ENCODE peak calls at places on chromosomes 12 and 14, in six cellular contexts. Y is head of caudate nucleus; V is H1; H is substantia nigra; W is D341Med; E is activated CD4-positive, CD25-positive, alpha-beta regulatory T cell. M is an unnamed sample.

GRCh38 chr14:50530358-50530757 is 2.0 kb downstream of the MAP4K5 start:
- DNase-seq in Y (no peak), E (no peak), V (no peak), W (no peak), H (no peak), M (no peak)

GRCh38 chr12:3252416-3252815 is 175.2 kb downstream of the TSPAN9 start:
- DNase-seq in W (no peak), H (no peak), Y (peak), V (no peak), E (no peak), M (no peak)

GRCh38 chr12:96193725-96194571 is at the start of gene ELK3:
- DNase-seq in W (peak), E (peak), Y (no peak), V (no peak), H (peak), M (no peak)

GRCh38 chr14:72643317-72643801 is 250.5 kb downstream of the DPF3 start:
- DNase-seq in E (no peak), H (no peak), Y (no peak), V (peak), W (peak), M (no peak)

GRCh38 chr12:132162508-132163031 is 18.3 kb downstream of the NOC4L start:
- DNase-seq in H (no peak), W (no peak), E (no peak), Y (peak), V (no peak), M (no peak)

GRCh38 chr12:53757095-53757770 is 5.5 kb upstream of the CISTR start:
- DNase-seq in E (peak), W (peak), V (peak), H (peak), Y (peak), M (peak)

GRCh38 chr12:3207858-3208257 is 130.7 kb downstream of the TSPAN9 start:
- DNase-seq in V (no peak), H (no peak), E (no peak), W (peak), Y (no peak), M (peak)

GRCh38 chr12:6766651-6767300 is 613 bp downstream of the PTMS start:
- DNase-seq in H (peak), V (no peak), Y (peak), E (no peak), W (peak), M (no peak)

GRCh38 chr14:35911097-35911496 is 85.0 kb downstream of the BRMS1L start:
- DNase-seq in H (no peak), Y (no peak), V (no peak), W (no peak), E (no peak), M (no peak)

GRCh38 chr12:19544351-19544750 is 105.1 kb downstream of the AEBP2 start:
- DNase-seq in H (no peak), Y (no peak), V (no peak), E (no peak), W (no peak), M (no peak)

GRCh38 chr12:20508362-20508761 is 140.0 kb downstream of the PDE3A start:
- DNase-seq in H (no peak), V (no peak), W (no peak), E (no peak), Y (no peak), M (no peak)

GRCh38 chr12:80704430-80704829 is 3.0 kb upstream of the MYF6 start:
- DNase-seq in V (no peak), Y (no peak), W (no peak), E (no peak), H (no peak), M (no peak)

GRCh38 chr14:67500981-67501380 is 12.5 kb upstream of the TMEM229B start:
- DNase-seq in E (no peak), Y (no peak), V (no peak), W (no peak), H (no peak), M (no peak)

GRCh38 chr14:85576848-85577541 is 47.1 kb downstream of the FLRT2 start:
- DNase-seq in Y (no peak), H (no peak), E (no peak), W (no peak), V (no peak), M (no peak)

GRCh38 chr14:51989293-51990234 is at the start of gene RTRAF:
- DNase-seq in Y (peak), E (peak), W (peak), H (peak), V (peak), M (peak)

GRCh38 chr12:23621910-23622309 is 327.6 kb downstream of the SOX5 start:
- DNase-seq in Y (no peak), W (no peak), V (no peak), E (no peak), H (no peak), M (no peak)

GRCh38 chr12:33006106-33006505 is 109.5 kb upstream of the PKP2 start:
- DNase-seq in Y (no peak), V (no peak), W (no peak), E (no peak), H (no peak), M (no peak)

GRCh38 chr12:117294206-117294605 is 67.2 kb downstream of the NOS1 start:
- DNase-seq in Y (no peak), H (no peak), E (no peak), W (no peak), V (no peak), M (no peak)

GRCh38 chr14:99515301-99516155 is 34.3 kb downstream of the CCNK start:
- DNase-seq in V (no peak), H (no peak), E (no peak), Y (no peak), W (no peak), M (no peak)

GRCh38 chr12:91406920-91407341 is 224.3 kb upstream of the DCN start:
- DNase-seq in E (no peak), H (no peak), V (no peak), Y (no peak), W (no peak), M (no peak)

GRCh38 chr12:78035913-78036658 is 205.4 kb downstream of the NAV3 start:
- DNase-seq in W (no peak), H (no peak), V (no peak), E (no peak), Y (peak), M (no peak)

GRCh38 chr12:104687823-104688573 is 231.2 kb downstream of the CHST11 start:
- DNase-seq in W (no peak), E (no peak), Y (no peak), V (no peak), H (no peak), M (no peak)

GRCh38 chr12:12800406-12801180 is 12.6 kb upstream of the DDX47 start:
- DNase-seq in V (no peak), E (no peak), W (no peak), Y (no peak), H (no peak), M (no peak)

GRCh38 chr14:72782182-72782508 is 111.8 kb downstream of the DPF3 start:
- DNase-seq in V (no peak), W (no peak), Y (no peak), E (no peak), H (no peak), M (no peak)

GRCh38 chr12:62724285-62724684 is 210.7 kb downstream of the PPM1H start:
- DNase-seq in E (no peak), Y (no peak), H (no peak), V (no peak), W (no peak), M (no peak)

GRCh38 chr14:91745329-91745728 is 13.4 kb upstream of the CATSPERB start:
- DNase-seq in H (no peak), Y (no peak), W (no peak), V (no peak), E (no peak), M (no peak)

GRCh38 chr14:53016491-53016890 is 65.6 kb upstream of the FERMT2 start:
- DNase-seq in V (no peak), H (no peak), W (no peak), Y (no peak), E (no peak), M (no peak)

GRCh38 chr14:72688990-72689677 is 204.8 kb downstream of the DPF3 start:
- DNase-seq in E (no peak), H (no peak), Y (no peak), W (peak), V (no peak), M (no peak)

GRCh38 chr12:122836027-122836921 is 1.0 kb downstream of the HIP1R start:
- DNase-seq in Y (no peak), W (no peak), V (no peak), H (peak), E (peak), M (no peak)

GRCh38 chr14:105126126-105126969 is 42.2 kb downstream of the JAG2 start:
- DNase-seq in H (no peak), V (no peak), E (no peak), Y (no peak), W (peak), M (no peak)

GRCh38 chr14:101463566-101464171 is 97.6 kb upstream of the DIO3 start:
- DNase-seq in Y (no peak), E (no peak), H (no peak), W (no peak), V (no peak), M (no peak)